ENCODE peak calls at places on chromosomes 7 and 10, in nine cellular contexts. One of them, this sample, is unnamed.

GRCh38 chr7:132075573-132075972 is 500.7 kb downstream of the PLXNA4 start:
- DNase-seq in left colon: no peak
- DNase-seq in EL: no peak
- DNase-seq in LHCN-M2: no peak
- DNase-seq in stimulated activated CD4-positive, alpha-beta T cell treated with anti-CD3 and anti-CD28 coated beads, Interleukin-1b, Interleukin-23, amount 100 ng/mL, for 48 hours: no peak
- DNase-seq in T-helper 1 cell: no peak
- DNase-seq in effector memory CD8-positive, alpha-beta T cell: no peak
- DNase-seq in suprapubic skin: no peak
- DNase-seq in GF-D8: no peak
- DNase-seq in this sample: peak

GRCh38 chr7:28115261-28115660 is 65.3 kb downstream of the JAZF1 start:
- DNase-seq in left colon: no peak
- DNase-seq in EL: no peak
- DNase-seq in LHCN-M2: no peak
- DNase-seq in stimulated activated CD4-positive, alpha-beta T cell treated with anti-CD3 and anti-CD28 coated beads, Interleukin-1b, Interleukin-23, amount 100 ng/mL, for 48 hours: no peak
- DNase-seq in T-helper 1 cell: no peak
- DNase-seq in effector memory CD8-positive, alpha-beta T cell: no peak
- DNase-seq in suprapubic skin: no peak
- DNase-seq in GF-D8: no peak
- DNase-seq in this sample: no peak

GRCh38 chr7:101362334-101363195 is at the start of gene COL26A1:
- DNase-seq in left colon: no peak
- DNase-seq in EL: peak
- DNase-seq in LHCN-M2: no peak
- DNase-seq in stimulated activated CD4-positive, alpha-beta T cell treated with anti-CD3 and anti-CD28 coated beads, Interleukin-1b, Interleukin-23, amount 100 ng/mL, for 48 hours: peak
- DNase-seq in T-helper 1 cell: peak
- DNase-seq in effector memory CD8-positive, alpha-beta T cell: no peak
- DNase-seq in suprapubic skin: no peak
- DNase-seq in GF-D8: no peak
- DNase-seq in this sample: peak

GRCh38 chr10:2688958-2689357 is 378.4 kb upstream of the PFKP start:
- DNase-seq in left colon: no peak
- DNase-seq in EL: no peak
- DNase-seq in LHCN-M2: no peak
- DNase-seq in stimulated activated CD4-positive, alpha-beta T cell treated with anti-CD3 and anti-CD28 coated beads, Interleukin-1b, Interleukin-23, amount 100 ng/mL, for 48 hours: no peak
- DNase-seq in T-helper 1 cell: no peak
- DNase-seq in effector memory CD8-positive, alpha-beta T cell: no peak
- DNase-seq in suprapubic skin: no peak
- DNase-seq in GF-D8: no peak
- DNase-seq in this sample: no peak

GRCh38 chr7:544528-545221 is 25.0 kb upstream of the PDGFA start:
- DNase-seq in left colon: no peak
- DNase-seq in EL: no peak
- DNase-seq in LHCN-M2: no peak
- DNase-seq in stimulated activated CD4-positive, alpha-beta T cell treated with anti-CD3 and anti-CD28 coated beads, Interleukin-1b, Interleukin-23, amount 100 ng/mL, for 48 hours: no peak
- DNase-seq in T-helper 1 cell: no peak
- DNase-seq in effector memory CD8-positive, alpha-beta T cell: no peak
- DNase-seq in suprapubic skin: no peak
- DNase-seq in GF-D8: no peak
- DNase-seq in this sample: no peak

GRCh38 chr7:11665381-11665780 is 166.6 kb downstream of the THSD7A start:
- DNase-seq in left colon: no peak
- DNase-seq in EL: no peak
- DNase-seq in LHCN-M2: no peak
- DNase-seq in stimulated activated CD4-positive, alpha-beta T cell treated with anti-CD3 and anti-CD28 coated beads, Interleukin-1b, Interleukin-23, amount 100 ng/mL, for 48 hours: no peak
- DNase-seq in T-helper 1 cell: no peak
- DNase-seq in effector memory CD8-positive, alpha-beta T cell: no peak
- DNase-seq in suprapubic skin: no peak
- DNase-seq in GF-D8: no peak
- DNase-seq in this sample: no peak

GRCh38 chr10:3471497-3471896 is 298.9 kb upstream of the PITRM1 start:
- DNase-seq in left colon: no peak
- DNase-seq in EL: no peak
- DNase-seq in LHCN-M2: no peak
- DNase-seq in stimulated activated CD4-positive, alpha-beta T cell treated with anti-CD3 and anti-CD28 coated beads, Interleukin-1b, Interleukin-23, amount 100 ng/mL, for 48 hours: no peak
- DNase-seq in T-helper 1 cell: no peak
- DNase-seq in effector memory CD8-positive, alpha-beta T cell: no peak
- DNase-seq in suprapubic skin: no peak
- DNase-seq in GF-D8: no peak
- DNase-seq in this sample: peak

GRCh38 chr10:90571876-90572275 is 286.0 kb downstream of the HTR7 start:
- DNase-seq in left colon: no peak
- DNase-seq in EL: no peak
- DNase-seq in LHCN-M2: no peak
- DNase-seq in stimulated activated CD4-positive, alpha-beta T cell treated with anti-CD3 and anti-CD28 coated beads, Interleukin-1b, Interleukin-23, amount 100 ng/mL, for 48 hours: no peak
- DNase-seq in T-helper 1 cell: no peak
- DNase-seq in effector memory CD8-positive, alpha-beta T cell: no peak
- DNase-seq in suprapubic skin: no peak
- DNase-seq in GF-D8: no peak
- DNase-seq in this sample: no peak

GRCh38 chr7:137360087-137360679 is 16.6 kb upstream of the PTN start:
- DNase-seq in left colon: no peak
- DNase-seq in EL: peak
- DNase-seq in LHCN-M2: peak
- DNase-seq in stimulated activated CD4-positive, alpha-beta T cell treated with anti-CD3 and anti-CD28 coated beads, Interleukin-1b, Interleukin-23, amount 100 ng/mL, for 48 hours: no peak
- DNase-seq in T-helper 1 cell: no peak
- DNase-seq in effector memory CD8-positive, alpha-beta T cell: no peak
- DNase-seq in suprapubic skin: no peak
- DNase-seq in GF-D8: no peak
- DNase-seq in this sample: no peak

GRCh38 chr7:23679898-23680416 is at the start of gene FAM221A:
- DNase-seq in left colon: peak
- DNase-seq in EL: peak
- DNase-seq in LHCN-M2: peak
- DNase-seq in stimulated activated CD4-positive, alpha-beta T cell treated with anti-CD3 and anti-CD28 coated beads, Interleukin-1b, Interleukin-23, amount 100 ng/mL, for 48 hours: peak
- DNase-seq in T-helper 1 cell: peak
- DNase-seq in effector memory CD8-positive, alpha-beta T cell: peak
- DNase-seq in suprapubic skin: peak
- DNase-seq in GF-D8: peak
- DNase-seq in this sample: peak

GRCh38 chr7:91034459-91035368 is 229.5 kb upstream of the FZD1 start:
- DNase-seq in left colon: no peak
- DNase-seq in EL: peak
- DNase-seq in LHCN-M2: peak
- DNase-seq in stimulated activated CD4-positive, alpha-beta T cell treated with anti-CD3 and anti-CD28 coated beads, Interleukin-1b, Interleukin-23, amount 100 ng/mL, for 48 hours: peak
- DNase-seq in T-helper 1 cell: no peak
- DNase-seq in effector memory CD8-positive, alpha-beta T cell: no peak
- DNase-seq in suprapubic skin: no peak
- DNase-seq in GF-D8: no peak
- DNase-seq in this sample: peak

GRCh38 chr7:26293569-26294308 is 2.1 kb downstream of the SNX10 start:
- DNase-seq in left colon: no peak
- DNase-seq in EL: no peak
- DNase-seq in LHCN-M2: no peak
- DNase-seq in stimulated activated CD4-positive, alpha-beta T cell treated with anti-CD3 and anti-CD28 coated beads, Interleukin-1b, Interleukin-23, amount 100 ng/mL, for 48 hours: peak
- DNase-seq in T-helper 1 cell: peak
- DNase-seq in effector memory CD8-positive, alpha-beta T cell: peak
- DNase-seq in suprapubic skin: no peak
- DNase-seq in GF-D8: peak
- DNase-seq in this sample: no peak

GRCh38 chr10:75788394-75789205 is 357.2 kb downstream of the LRMDA start:
- DNase-seq in left colon: no peak
- DNase-seq in EL: peak
- DNase-seq in LHCN-M2: no peak
- DNase-seq in stimulated activated CD4-positive, alpha-beta T cell treated with anti-CD3 and anti-CD28 coated beads, Interleukin-1b, Interleukin-23, amount 100 ng/mL, for 48 hours: no peak
- DNase-seq in T-helper 1 cell: no peak
- DNase-seq in effector memory CD8-positive, alpha-beta T cell: no peak
- DNase-seq in suprapubic skin: no peak
- DNase-seq in GF-D8: no peak
- DNase-seq in this sample: no peak

GRCh38 chr10:73910764-73911552 is at the start of gene PLAU:
- DNase-seq in left colon: no peak
- DNase-seq in EL: peak
- DNase-seq in LHCN-M2: peak
- DNase-seq in stimulated activated CD4-positive, alpha-beta T cell treated with anti-CD3 and anti-CD28 coated beads, Interleukin-1b, Interleukin-23, amount 100 ng/mL, for 48 hours: peak
- DNase-seq in T-helper 1 cell: peak
- DNase-seq in effector memory CD8-positive, alpha-beta T cell: peak
- DNase-seq in suprapubic skin: peak
- DNase-seq in GF-D8: peak
- DNase-seq in this sample: peak

GRCh38 chr7:8236781-8237407 is 25.1 kb downstream of the ICA1 start:
- DNase-seq in left colon: no peak
- DNase-seq in EL: no peak
- DNase-seq in LHCN-M2: no peak
- DNase-seq in stimulated activated CD4-positive, alpha-beta T cell treated with anti-CD3 and anti-CD28 coated beads, Interleukin-1b, Interleukin-23, amount 100 ng/mL, for 48 hours: no peak
- DNase-seq in T-helper 1 cell: no peak
- DNase-seq in effector memory CD8-positive, alpha-beta T cell: no peak
- DNase-seq in suprapubic skin: no peak
- DNase-seq in GF-D8: no peak
- DNase-seq in this sample: no peak

GRCh38 chr10:122019414-122019975 is 30.5 kb downstream of the TACC2 start:
- DNase-seq in left colon: peak
- DNase-seq in EL: no peak
- DNase-seq in LHCN-M2: no peak
- DNase-seq in stimulated activated CD4-positive, alpha-beta T cell treated with anti-CD3 and anti-CD28 coated beads, Interleukin-1b, Interleukin-23, amount 100 ng/mL, for 48 hours: no peak
- DNase-seq in T-helper 1 cell: no peak
- DNase-seq in effector memory CD8-positive, alpha-beta T cell: no peak
- DNase-seq in suprapubic skin: no peak
- DNase-seq in GF-D8: no peak
- DNase-seq in this sample: peak

GRCh38 chr10:11353229-11353896 is 258.1 kb downstream of the USP6NL start:
- DNase-seq in left colon: no peak
- DNase-seq in EL: no peak
- DNase-seq in LHCN-M2: peak
- DNase-seq in stimulated activated CD4-positive, alpha-beta T cell treated with anti-CD3 and anti-CD28 coated beads, Interleukin-1b, Interleukin-23, amount 100 ng/mL, for 48 hours: no peak
- DNase-seq in T-helper 1 cell: no peak
- DNase-seq in effector memory CD8-positive, alpha-beta T cell: no peak
- DNase-seq in suprapubic skin: no peak
- DNase-seq in GF-D8: no peak
- DNase-seq in this sample: no peak

GRCh38 chr7:99473315-99473596 is 566 bp downstream of the ZNF789 start:
- DNase-seq in left colon: peak
- DNase-seq in EL: peak
- DNase-seq in LHCN-M2: peak
- DNase-seq in stimulated activated CD4-positive, alpha-beta T cell treated with anti-CD3 and anti-CD28 coated beads, Interleukin-1b, Interleukin-23, amount 100 ng/mL, for 48 hours: no peak
- DNase-seq in T-helper 1 cell: no peak
- DNase-seq in effector memory CD8-positive, alpha-beta T cell: no peak
- DNase-seq in suprapubic skin: no peak
- DNase-seq in GF-D8: peak
- DNase-seq in this sample: peak

GRCh38 chr7:141609566-141609965 is 58.4 kb downstream of the AGK start:
- DNase-seq in left colon: no peak
- DNase-seq in EL: no peak
- DNase-seq in LHCN-M2: no peak
- DNase-seq in stimulated activated CD4-positive, alpha-beta T cell treated with anti-CD3 and anti-CD28 coated beads, Interleukin-1b, Interleukin-23, amount 100 ng/mL, for 48 hours: no peak
- DNase-seq in T-helper 1 cell: no peak
- DNase-seq in effector memory CD8-positive, alpha-beta T cell: no peak
- DNase-seq in suprapubic skin: no peak
- DNase-seq in GF-D8: no peak
- DNase-seq in this sample: peak

GRCh38 chr7:139127648-139128047 is 18.1 kb upstream of the ZC3HAV1 start:
- DNase-seq in left colon: no peak
- DNase-seq in EL: no peak
- DNase-seq in LHCN-M2: no peak
- DNase-seq in stimulated activated CD4-positive, alpha-beta T cell treated with anti-CD3 and anti-CD28 coated beads, Interleukin-1b, Interleukin-23, amount 100 ng/mL, for 48 hours: no peak
- DNase-seq in T-helper 1 cell: no peak
- DNase-seq in effector memory CD8-positive, alpha-beta T cell: no peak
- DNase-seq in suprapubic skin: no peak
- DNase-seq in GF-D8: no peak
- DNase-seq in this sample: no peak

GRCh38 chr7:99314504-99314903 is 11.2 kb upstream of the ARPC1A start:
- DNase-seq in left colon: peak
- DNase-seq in EL: no peak
- DNase-seq in LHCN-M2: no peak
- DNase-seq in stimulated activated CD4-positive, alpha-beta T cell treated with anti-CD3 and anti-CD28 coated beads, Interleukin-1b, Interleukin-23, amount 100 ng/mL, for 48 hours: peak
- DNase-seq in T-helper 1 cell: no peak
- DNase-seq in effector memory CD8-positive, alpha-beta T cell: no peak
- DNase-seq in suprapubic skin: no peak
- DNase-seq in GF-D8: no peak
- DNase-seq in this sample: no peak

GRCh38 chr7:46741181-46741580 is 820.1 kb upstream of the IGFBP3 start:
- DNase-seq in left colon: no peak
- DNase-seq in EL: no peak
- DNase-seq in LHCN-M2: no peak
- DNase-seq in stimulated activated CD4-positive, alpha-beta T cell treated with anti-CD3 and anti-CD28 coated beads, Interleukin-1b, Interleukin-23, amount 100 ng/mL, for 48 hours: no peak
- DNase-seq in T-helper 1 cell: no peak
- DNase-seq in effector memory CD8-positive, alpha-beta T cell: no peak
- DNase-seq in suprapubic skin: no peak
- DNase-seq in GF-D8: no peak
- DNase-seq in this sample: no peak

GRCh38 chr10:71272122-71272771 is 46.8 kb upstream of the SLC29A3 start:
- DNase-seq in left colon: no peak
- DNase-seq in EL: peak
- DNase-seq in LHCN-M2: peak
- DNase-seq in stimulated activated CD4-positive, alpha-beta T cell treated with anti-CD3 and anti-CD28 coated beads, Interleukin-1b, Interleukin-23, amount 100 ng/mL, for 48 hours: no peak
- DNase-seq in T-helper 1 cell: no peak
- DNase-seq in effector memory CD8-positive, alpha-beta T cell: no peak
- DNase-seq in suprapubic skin: no peak
- DNase-seq in GF-D8: no peak
- DNase-seq in this sample: peak

GRCh38 chr10:59905066-59905734 is 1.2 kb downstream of the CCDC6 start:
- DNase-seq in left colon: peak
- DNase-seq in EL: peak
- DNase-seq in LHCN-M2: no peak
- DNase-seq in stimulated activated CD4-positive, alpha-beta T cell treated with anti-CD3 and anti-CD28 coated beads, Interleukin-1b, Interleukin-23, amount 100 ng/mL, for 48 hours: peak
- DNase-seq in T-helper 1 cell: no peak
- DNase-seq in effector memory CD8-positive, alpha-beta T cell: peak
- DNase-seq in suprapubic skin: peak
- DNase-seq in GF-D8: no peak
- DNase-seq in this sample: peak

GRCh38 chr7:29606830-29607229 is 43.2 kb downstream of the PRR15 start:
- DNase-seq in left colon: peak
- DNase-seq in EL: no peak
- DNase-seq in LHCN-M2: no peak
- DNase-seq in stimulated activated CD4-positive, alpha-beta T cell treated with anti-CD3 and anti-CD28 coated beads, Interleukin-1b, Interleukin-23, amount 100 ng/mL, for 48 hours: no peak
- DNase-seq in T-helper 1 cell: no peak
- DNase-seq in effector memory CD8-positive, alpha-beta T cell: no peak
- DNase-seq in suprapubic skin: no peak
- DNase-seq in GF-D8: no peak
- DNase-seq in this sample: no peak

GRCh38 chr10:110706690-110707098 is 62.6 kb downstream of the RBM20 start:
- DNase-seq in left colon: no peak
- DNase-seq in EL: peak
- DNase-seq in LHCN-M2: peak
- DNase-seq in stimulated activated CD4-positive, alpha-beta T cell treated with anti-CD3 and anti-CD28 coated beads, Interleukin-1b, Interleukin-23, amount 100 ng/mL, for 48 hours: no peak
- DNase-seq in T-helper 1 cell: no peak
- DNase-seq in effector memory CD8-positive, alpha-beta T cell: no peak
- DNase-seq in suprapubic skin: no peak
- DNase-seq in GF-D8: no peak
- DNase-seq in this sample: no peak

GRCh38 chr7:128831994-128832879 is 2.0 kb downstream of the FLNC start:
- DNase-seq in left colon: no peak
- DNase-seq in EL: peak
- DNase-seq in LHCN-M2: peak
- DNase-seq in stimulated activated CD4-positive, alpha-beta T cell treated with anti-CD3 and anti-CD28 coated beads, Interleukin-1b, Interleukin-23, amount 100 ng/mL, for 48 hours: no peak
- DNase-seq in T-helper 1 cell: peak
- DNase-seq in effector memory CD8-positive, alpha-beta T cell: no peak
- DNase-seq in suprapubic skin: peak
- DNase-seq in GF-D8: no peak
- DNase-seq in this sample: peak

GRCh38 chr10:45239642-45240041 is 75.8 kb downstream of the OR13A1 start:
- DNase-seq in left colon: no peak
- DNase-seq in EL: peak
- DNase-seq in LHCN-M2: no peak
- DNase-seq in stimulated activated CD4-positive, alpha-beta T cell treated with anti-CD3 and anti-CD28 coated beads, Interleukin-1b, Interleukin-23, amount 100 ng/mL, for 48 hours: no peak
- DNase-seq in T-helper 1 cell: no peak
- DNase-seq in effector memory CD8-positive, alpha-beta T cell: no peak
- DNase-seq in suprapubic skin: no peak
- DNase-seq in GF-D8: no peak
- DNase-seq in this sample: no peak

GRCh38 chr7:96284838-96285237 is 37.1 kb downstream of the SLC25A13 start:
- DNase-seq in left colon: no peak
- DNase-seq in EL: no peak
- DNase-seq in LHCN-M2: no peak
- DNase-seq in stimulated activated CD4-positive, alpha-beta T cell treated with anti-CD3 and anti-CD28 coated beads, Interleukin-1b, Interleukin-23, amount 100 ng/mL, for 48 hours: no peak
- DNase-seq in T-helper 1 cell: no peak
- DNase-seq in effector memory CD8-positive, alpha-beta T cell: no peak
- DNase-seq in suprapubic skin: no peak
- DNase-seq in GF-D8: no peak
- DNase-seq in this sample: no peak

GRCh38 chr7:91288208-91288824 is 24.1 kb downstream of the FZD1 start:
- DNase-seq in left colon: no peak
- DNase-seq in EL: no peak
- DNase-seq in LHCN-M2: peak
- DNase-seq in stimulated activated CD4-positive, alpha-beta T cell treated with anti-CD3 and anti-CD28 coated beads, Interleukin-1b, Interleukin-23, amount 100 ng/mL, for 48 hours: no peak
- DNase-seq in T-helper 1 cell: no peak
- DNase-seq in effector memory CD8-positive, alpha-beta T cell: no peak
- DNase-seq in suprapubic skin: no peak
- DNase-seq in GF-D8: no peak
- DNase-seq in this sample: no peak

This sample was measured in H7.